ENCODE peak calls at places on chromosome 21, in seven cellular contexts. H is T-helper 9 cell; Q is Daoy; R is left ventricle myocardium superior; M is HuH-7.5; I is activated T-cell treated with anti-CD3 and anti-CD28 coated beads, Interleukin-2, amount 50 U/mL, for 72 hours; A is RWPE1. V is an unnamed sample.

GRCh38 chr21:34885636-34886553 is 163.2 kb downstream of the RUNX1 start:
- DNase-seq in H (no peak), Q (peak), R (no peak), M (peak), I (peak), A (no peak), V (no peak)

GRCh38 chr21:44931501-44932365 is 8.1 kb upstream of the SLX9 start:
- DNase-seq in H (no peak), Q (peak), R (peak), M (no peak), I (no peak), A (no peak), V (no peak)

GRCh38 chr21:25458484-25458883 is 148.8 kb downstream of the MRPL39 start:
- DNase-seq in H (no peak), Q (no peak), R (no peak), M (no peak), I (no peak), A (no peak), V (no peak)

GRCh38 chr21:14120091-14120734 is 90.5 kb downstream of the LIPI start:
- DNase-seq in H (no peak), Q (peak), R (peak), M (no peak), I (peak), A (peak), V (peak)

GRCh38 chr21:35027558-35028450 is 21.3 kb downstream of the RUNX1 start:
- DNase-seq in H (no peak), Q (no peak), R (no peak), M (no peak), I (no peak), A (no peak), V (no peak)

GRCh38 chr21:14916676-14917141 is 148.1 kb downstream of the NRIP1 start:
- DNase-seq in H (no peak), Q (no peak), R (no peak), M (no peak), I (no peak), A (no peak), V (no peak)

GRCh38 chr21:31781737-31782136 is 49.8 kb upstream of the SCAF4 start:
- DNase-seq in H (no peak), Q (peak), R (peak), M (no peak), I (no peak), A (no peak), V (peak)

GRCh38 chr21:44871576-44872265 is 1.8 kb downstream of the PTTG1IP start:
- DNase-seq in H (no peak), Q (peak), R (peak), M (peak), I (peak), A (peak), V (peak)

GRCh38 chr21:42931560-42932235 is 6.3 kb upstream of the ERVH48-1 start:
- DNase-seq in H (no peak), Q (no peak), R (no peak), M (no peak), I (no peak), A (no peak), V (no peak)

GRCh38 chr21:36551731-36552457 is 72.0 kb upstream of the CLDN14 start:
- DNase-seq in H (no peak), Q (peak), R (no peak), M (no peak), I (no peak), A (no peak), V (no peak)

GRCh38 chr21:38027901-38028300 is 111.6 kb upstream of the KCNJ6 start:
- DNase-seq in H (no peak), Q (peak), R (no peak), M (no peak), I (no peak), A (peak), V (peak)

GRCh38 chr21:34990842-34991241 is 58.3 kb downstream of the RUNX1 start:
- DNase-seq in H (no peak), Q (no peak), R (no peak), M (no peak), I (no peak), A (no peak), V (no peak)

GRCh38 chr21:36910581-36911307 is 55.7 kb downstream of the HLCS start:
- DNase-seq in H (no peak), Q (peak), R (peak), M (no peak), I (no peak), A (no peak), V (peak)

GRCh38 chr21:41403966-41404365 is 22.1 kb upstream of the MX1 start:
- DNase-seq in H (no peak), Q (no peak), R (no peak), M (no peak), I (no peak), A (no peak), V (no peak)

GRCh38 chr21:29077651-29078090 is 4.2 kb upstream of the CCT8 start:
- DNase-seq in H (no peak), Q (no peak), R (no peak), M (no peak), I (peak), A (no peak), V (no peak)

GRCh38 chr21:27425172-27425571 is 458.3 kb upstream of the ADAMTS5 start:
- DNase-seq in H (no peak), Q (peak), R (no peak), M (no peak), I (no peak), A (no peak), V (no peak)

GRCh38 chr21:44785620-44786344 is 15.8 kb downstream of the UBE2G2 start:
- DNase-seq in H (no peak), Q (peak), R (no peak), M (no peak), I (no peak), A (no peak), V (no peak)

GRCh38 chr21:42997053-42997452 is 22.7 kb downstream of the PKNOX1 start:
- DNase-seq in H (no peak), Q (peak), R (peak), M (no peak), I (peak), A (peak), V (peak)

GRCh38 chr21:33490991-33491372 is 534 bp downstream of the DNAJC28 start:
- DNase-seq in H (no peak), Q (no peak), R (no peak), M (no peak), I (no peak), A (no peak), V (no peak)

GRCh38 chr21:26801524-26801923 is 43.7 kb downstream of the ADAMTS1 start:
- DNase-seq in H (no peak), Q (no peak), R (no peak), M (no peak), I (no peak), A (no peak), V (no peak)

GRCh38 chr21:26169061-26169610 is 1.4 kb downstream of the APP start:
- DNase-seq in H (peak), Q (peak), R (no peak), M (peak), I (peak), A (peak), V (peak)

GRCh38 chr21:39385299-39386145 is 36.6 kb upstream of the HMGN1 start:
- DNase-seq in H (no peak), Q (peak), R (peak), M (peak), I (peak), A (no peak), V (peak)

GRCh38 chr21:21247441-21247840 is 249.2 kb downstream of the NCAM2 start:
- DNase-seq in H (no peak), Q (no peak), R (no peak), M (no peak), I (no peak), A (peak), V (no peak)

GRCh38 chr21:43203523-43204080 is 34.8 kb downstream of the CRYAA start:
- DNase-seq in H (no peak), Q (no peak), R (no peak), M (no peak), I (no peak), A (no peak), V (no peak)

GRCh38 chr21:44907966-44908364 is 12.7 kb downstream of the ITGB2 start:
- DNase-seq in H (no peak), Q (no peak), R (peak), M (no peak), I (no peak), A (no peak), V (no peak)

GRCh38 chr21:31744162-31744800 is 12.4 kb upstream of the SCAF4 start:
- DNase-seq in H (no peak), Q (no peak), R (no peak), M (no peak), I (no peak), A (no peak), V (no peak)

GRCh38 chr21:43703068-43703880 is 15.7 kb upstream of the PDXK start:
- DNase-seq in H (no peak), Q (peak), R (peak), M (no peak), I (peak), A (no peak), V (no peak)

V was measured in MG63.